ENCODE peak calls at places on chromosomes 4 and X, in ten cellular contexts. H is fibroblast of mammary gland, X is cardiac fibroblast, K is IMR-90, C is colonic mucosa, Y is psoas muscle, Z is hepatocyte, F is NB4, T is neural progenitor cell, P is BJ. S is an unnamed sample.

GRCh38 chr4:78650106-78651021 is 98.8 kb downstream of the ANXA3 start:
- DNase-seq in C (no peak), F (peak), H (peak), K (peak), Y (no peak), X (peak), Z (peak), P (peak), T (no peak), S (peak)

GRCh38 chr4:169070071-169070894 is 60.2 kb upstream of the CBR4 start:
- DNase-seq in F (peak), H (peak), P (peak), Y (peak), K (peak), Z (peak), T (peak), X (peak), C (peak), S (peak)

GRCh38 chrX:19836337-19836736 is 51.1 kb downstream of the SH3KBP1 start:
- DNase-seq in X (no peak), F (peak), K (no peak), P (no peak), Y (no peak), T (no peak), Z (no peak), C (no peak), H (no peak), S (no peak)

GRCh38 chrX:13411496-13412207 is 91.8 kb upstream of the ATXN3L start:
- DNase-seq in H (no peak), T (no peak), X (no peak), Y (no peak), P (no peak), C (no peak), K (no peak), Z (no peak), F (no peak), S (no peak)

GRCh38 chr4:7193040-7193958 is 961 bp downstream of the SORCS2 start:
- DNase-seq in H (no peak), K (no peak), X (no peak), T (peak), Y (no peak), C (no peak), F (no peak), Z (no peak), P (no peak), S (no peak)

GRCh38 chr4:140233811-140234696 is 80.1 kb upstream of the MAML3 start:
- DNase-seq in T (no peak), F (no peak), X (peak), C (no peak), P (no peak), K (peak), H (peak), Z (peak), Y (no peak), S (no peak)

GRCh38 chr4:183254162-183254561 is 65.9 kb downstream of the CLDN22 start:
- DNase-seq in P (no peak), C (no peak), K (no peak), X (no peak), H (no peak), F (no peak), Z (no peak), T (no peak), Y (no peak), S (no peak)

GRCh38 chr4:181525641-181526040 is 717.6 kb upstream of the TENM3 start:
- DNase-seq in H (no peak), Y (no peak), K (no peak), F (no peak), Z (no peak), P (no peak), C (no peak), X (no peak), T (peak), S (no peak)

GRCh38 chrX:41412261-41413167 is 34.6 kb upstream of the NYX start:
- DNase-seq in X (no peak), F (no peak), C (peak), K (no peak), Z (peak), Y (no peak), H (no peak), T (no peak), P (no peak), S (no peak)

GRCh38 chr4:3227878-3228675 is 20.9 kb upstream of the MSANTD1 start:
- DNase-seq in T (no peak), P (no peak), Z (no peak), X (no peak), H (no peak), F (no peak), C (no peak), Y (peak), K (peak), S (no peak)

GRCh38 chr4:76147454-76148141 is 599 bp downstream of the NUP54 start:
- DNase-seq in X (peak), T (peak), K (peak), C (peak), P (peak), Y (peak), F (peak), H (peak), Z (peak), S (peak)

GRCh38 chr4:7635971-7636508 is 201.3 kb upstream of the PSAPL1 start:
- DNase-seq in Y (no peak), P (no peak), X (no peak), F (no peak), Z (no peak), T (no peak), K (no peak), C (no peak), H (no peak), S (no peak)

GRCh38 chr4:176259330-176260090 is 9.5 kb downstream of the ASB5 start:
- DNase-seq in T (no peak), Y (no peak), C (no peak), Z (peak), P (no peak), H (peak), K (peak), F (no peak), X (peak), S (no peak)

GRCh38 chr4:146338512-146338911 is 124.2 kb downstream of the REELD1 start:
- DNase-seq in T (peak), K (peak), C (no peak), Y (no peak), X (peak), P (no peak), F (no peak), Z (no peak), H (peak), S (no peak)

GRCh38 chr4:83247415-83248357 is 36.9 kb downstream of the COQ2 start:
- DNase-seq in Z (no peak), H (no peak), X (no peak), F (no peak), Y (no peak), T (no peak), P (no peak), K (no peak), C (no peak), S (no peak)

DNA sequence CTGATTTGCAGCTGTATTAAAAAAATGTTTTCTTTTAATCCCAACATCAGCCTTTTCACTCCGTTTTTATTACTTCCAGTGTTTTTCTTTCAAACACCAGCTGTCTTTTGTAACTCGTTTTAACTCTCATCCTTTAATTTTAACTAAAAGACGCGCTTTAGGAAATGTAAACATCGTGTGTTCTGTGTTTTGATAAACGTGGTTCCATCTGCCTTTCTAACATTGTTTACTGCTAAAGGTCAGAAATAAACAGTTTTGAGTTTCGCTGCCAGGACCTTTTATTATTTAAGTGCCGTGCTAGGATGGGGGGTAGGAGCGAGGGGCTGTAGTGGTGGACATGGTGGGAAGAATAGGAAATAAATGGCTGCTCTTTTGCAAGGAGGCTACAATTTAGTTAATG is 1.5 kb downstream of the N4BP2 start:
- DNase-seq in P (no peak), X (no peak), H (peak), K (no peak), Z (no peak), T (no peak), F (peak), Y (no peak), C (no peak), S (no peak)
- H3K4me3 ChIP-seq in P (peak), X (peak), H (peak), K (peak), Z (peak), T (peak), F (peak), Y (peak), C (peak), S (peak)

GRCh38 chr4:186487726-186488125 is 67.6 kb downstream of the MTNR1A start:
- DNase-seq in P (no peak), Y (no peak), C (no peak), T (no peak), H (no peak), Z (no peak), F (no peak), X (no peak), K (no peak), S (no peak)
- TF ChIP-seq CTCF in P (no peak), Y (no peak), C (no peak), T (no peak), H (no peak), Z (no peak), F (no peak), X (no peak), K (no peak), S (no peak)

GRCh38 chr4:89055157-89056080 is 1.6 kb downstream of the FAM13A start:
- DNase-seq in C (no peak), Y (no peak), Z (no peak), X (no peak), T (peak), H (peak), K (no peak), F (no peak), P (no peak), S (no peak)
- H3K4me3 ChIP-seq in C (no peak), Y (peak), Z (peak), X (peak), T (peak), H (peak), K (peak), F (peak), P (peak), S (peak)

GRCh38 chr4:144489831-144490230 is 156.1 kb upstream of the HHIP start:
- DNase-seq in Y (no peak), T (no peak), X (no peak), Z (no peak), P (no peak), C (no peak), F (no peak), K (no peak), H (no peak), S (no peak)
- TF ChIP-seq CTCF in Y (no peak), T (no peak), X (no peak), Z (no peak), P (no peak), C (no peak), F (no peak), K (no peak), H (no peak), S (no peak)

GRCh38 chrX:136684120-136684519 is 36.2 kb downstream of the CD40LG start:
- DNase-seq in K (no peak), F (no peak), Z (no peak), Y (no peak), H (peak), P (no peak), C (no peak), X (no peak), T (no peak), S (no peak)
- H3K4me3 ChIP-seq in K (no peak), F (no peak), Z (no peak), Y (no peak), H (no peak), P (no peak), C (no peak), X (no peak), T (no peak), S (no peak)

GRCh38 chr4:95212692-95213091 is 336.1 kb downstream of the UNC5C start:
- DNase-seq in P (no peak), C (no peak), K (no peak), T (no peak), F (no peak), X (no peak), Z (no peak), Y (no peak), H (no peak), S (no peak)

GRCh38 chr4:95209942-95210341 is 338.8 kb downstream of the UNC5C start:
- DNase-seq in T (no peak), X (no peak), F (no peak), K (no peak), Z (no peak), Y (no peak), C (no peak), P (no peak), H (no peak), S (no peak)

GRCh38 chr4:95215991-95216605 is 332.7 kb downstream of the UNC5C start:
- DNase-seq in H (peak), C (no peak), Y (no peak), T (no peak), Z (no peak), K (no peak), X (peak), P (no peak), F (peak), S (no peak)

GRCh38 chr4:95216636-95217035 is 332.1 kb downstream of the UNC5C start:
- DNase-seq in Y (no peak), Z (no peak), X (no peak), C (no peak), H (no peak), K (no peak), T (no peak), P (no peak), F (no peak), S (no peak)

GRCh38 chr4:95213361-95213760 is 335.4 kb downstream of the UNC5C start:
- DNase-seq in H (no peak), Z (no peak), X (no peak), T (no peak), F (no peak), P (no peak), C (no peak), Y (no peak), K (no peak), S (no peak)
- TF ChIP-seq CTCF in H (no peak), Z (no peak), X (no peak), T (no peak), F (no peak), P (no peak), C (no peak), Y (no peak), K (no peak), S (no peak)

DNA sequence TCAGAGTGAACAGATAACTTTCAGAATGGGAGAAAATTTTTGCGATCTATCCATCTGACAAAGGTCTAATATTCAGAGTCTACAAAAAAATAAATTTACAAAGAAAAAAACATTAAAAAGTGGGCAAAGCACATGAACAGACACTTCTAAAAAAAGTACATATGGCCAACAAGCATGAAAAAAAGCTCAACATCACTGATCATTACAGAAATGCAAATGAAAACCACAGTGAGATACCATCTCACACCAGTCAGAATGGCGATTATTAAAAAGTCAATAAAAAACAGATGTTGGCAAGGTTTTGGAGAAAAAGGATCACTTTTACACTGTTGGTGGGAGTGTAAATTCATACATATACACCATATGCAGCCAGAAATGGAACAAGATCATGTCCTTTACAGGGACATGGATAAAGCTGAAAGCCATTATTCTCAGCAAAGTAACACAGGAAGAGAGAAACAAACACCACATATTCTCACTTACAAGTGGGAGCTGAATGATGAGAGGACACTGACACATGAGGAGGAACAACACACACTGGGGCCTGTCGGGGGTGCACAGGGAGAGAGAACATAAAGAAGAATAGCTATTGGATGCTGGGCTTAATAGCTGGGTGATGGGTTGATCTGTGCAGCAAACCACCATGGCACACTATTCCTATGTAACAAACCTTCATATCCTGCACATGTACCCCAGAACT is 41.6 kb upstream of the ITM2A start:
- DNase-seq in X (no peak), F (no peak), C (no peak), Z (no peak), P (no peak), Y (no peak), H (no peak), T (no peak), K (no peak), S (no peak)
- H3K4me3 ChIP-seq in X (no peak), F (no peak), C (no peak), Z (no peak), P (no peak), Y (no peak), H (no peak), T (no peak), K (no peak), S (no peak)

GRCh38 chrX:130120321-130120731 is 10.0 kb upstream of the ELF4 start:
- DNase-seq in P (no peak), T (peak), Z (peak), F (peak), Y (no peak), H (no peak), K (no peak), X (peak), C (no peak), S (no peak)

GRCh38 chrX:130121505-130121800 is 11.2 kb upstream of the ELF4 start:
- DNase-seq in P (no peak), X (no peak), Y (no peak), Z (no peak), H (no peak), F (no peak), C (no peak), T (no peak), K (no peak), S (no peak)

GRCh38 chrX:130118941-130119640 is 8.8 kb upstream of the ELF4 start:
- DNase-seq in X (peak), C (no peak), F (no peak), P (no peak), Y (no peak), K (peak), H (peak), Z (no peak), T (no peak), S (no peak)

GRCh38 chrX:130118396-130118795 is 8.1 kb upstream of the ELF4 start:
- DNase-seq in K (peak), Y (no peak), C (no peak), X (peak), H (peak), Z (peak), F (no peak), P (no peak), T (no peak), S (no peak)

DNA sequence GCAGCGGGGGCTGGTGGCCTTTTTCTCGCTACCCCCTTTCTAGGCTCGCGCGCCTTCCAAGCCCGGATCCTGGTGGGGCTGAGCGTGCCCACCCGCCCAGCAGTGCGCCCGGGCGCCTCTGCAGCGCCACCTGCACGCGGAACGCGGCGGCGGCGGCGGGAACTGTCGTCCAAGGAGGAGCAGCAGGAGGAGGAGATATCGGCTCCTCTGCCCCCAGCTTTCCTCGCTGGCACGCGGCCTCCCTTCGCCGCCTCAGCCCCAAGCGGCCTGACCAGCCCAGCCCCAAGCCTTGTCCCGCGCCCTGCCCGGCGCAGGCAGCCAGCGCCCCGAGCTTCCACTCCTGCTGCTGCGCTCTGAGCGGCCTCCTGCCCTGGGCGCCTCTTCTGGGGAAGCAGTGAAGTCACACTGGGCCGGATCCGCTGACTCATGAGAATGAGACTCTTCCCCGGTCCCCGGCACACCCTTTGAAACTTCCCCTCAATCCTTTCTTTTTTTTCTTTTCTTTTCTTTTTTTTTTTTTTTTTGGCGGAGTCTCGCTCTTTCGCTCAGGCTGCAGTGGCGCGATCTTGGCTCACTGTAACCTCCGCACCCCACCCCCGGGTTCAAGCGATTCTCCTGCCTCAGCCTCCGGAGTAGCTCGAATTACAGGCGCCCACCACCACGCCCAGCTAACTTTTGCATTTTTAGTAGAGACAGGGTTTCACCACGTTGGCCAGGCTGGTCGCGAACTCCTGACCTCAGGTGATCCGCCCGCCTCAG is 10.6 kb upstream of the ELF4 start:
- DNase-seq in F (peak), H (peak), C (peak), T (peak), Y (peak), K (peak), Z (peak), P (no peak), X (peak), S (no peak)
- TF ChIP-seq CTCF in F (peak), H (no peak), C (peak), T (peak), Y (peak), K (peak), Z (peak), P (peak), X (peak), S (no peak)

S was measured in LNCaP clone FGC.